ENCODE peak calls at places on chromosome 18, in four cellular contexts. L is H9, H is cardiac fibroblast, E is endodermal cell. P is an unnamed sample.

GRCh38 chr18:6044773-6045172 is 149.5 kb upstream of the TMEM200C start:
- DNase-seq in L (no peak), H (peak; percentile 29), E (no peak), P (no peak)

GRCh38 chr18:70621710-70622109 is 332.9 kb downstream of the SOCS6 start:
- DNase-seq in E (peak; percentile 64), H (no peak), L (peak; percentile 36), P (no peak)

GRCh38 chr18:32301976-32302743 is 112.3 kb downstream of the MEP1B start:
- DNase-seq in E (no peak), L (no peak), H (peak; percentile 79), P (no peak)

GRCh38 chr18:40932862-40933261 is 1022.2 kb upstream of the PIK3C3 start:
- DNase-seq in H (no peak), E (no peak), L (no peak), P (no peak)

GRCh38 chr18:31101148-31102019 is 837 bp downstream of the DSC2 start:
- DNase-seq in L (peak; percentile 80), H (peak; percentile 22), E (peak; percentile 92), P (peak; percentile 57)

GRCh38 chr18:59067873-59068272 is 71.8 kb upstream of the SEC11C start:
- DNase-seq in E (peak; percentile 67), H (peak; percentile 21), L (no peak), P (no peak)

GRCh38 chr18:21242141-21243040 is at the start of gene GREB1L:
- DNase-seq in H (peak; percentile 58), E (peak; percentile 89), L (peak; percentile 74), P (peak; percentile 74)

GRCh38 chr18:59957957-59958356 is 58.2 kb downstream of the PMAIP1 start:
- DNase-seq in H (peak; percentile 51), E (no peak), L (no peak), P (no peak)

GRCh38 chr18:61502472-61502871 is 169.2 kb downstream of the CDH20 start:
- DNase-seq in E (peak; percentile 81), L (peak; percentile 50), H (peak; percentile 79), P (peak; percentile 44)

GRCh38 chr18:77481541-77481940 is 231.9 kb downstream of the GALR1 start:
- DNase-seq in H (no peak), E (no peak), L (no peak), P (no peak)

GRCh38 chr18:3793545-3793944 is 343.6 kb downstream of the TGIF1 start:
- DNase-seq in L (no peak), E (no peak), H (peak; percentile 57), P (no peak)

GRCh38 chr18:31064130-31064529 is 21.6 kb upstream of the DSC3 start:
- DNase-seq in E (no peak), H (no peak), L (no peak), P (no peak)

GRCh38 chr18:23143059-23143831 is 8.0 kb downstream of the CABLES1 start:
- DNase-seq in H (peak; percentile 47), L (no peak), E (no peak), P (no peak)

GRCh38 chr18:38940475-38940862 is 1374.9 kb upstream of the CELF4 start:
- DNase-seq in H (no peak), L (no peak), E (no peak), P (no peak)

GRCh38 chr18:10410472-10411300 is 43.7 kb upstream of the APCDD1 start:
- DNase-seq in L (no peak), E (peak; percentile 59), H (no peak), P (no peak)

GRCh38 chr18:69612242-69612641 is 211.6 kb downstream of the DOK6 start:
- DNase-seq in E (no peak), H (no peak), L (no peak), P (no peak)

GRCh38 chr18:45106331-45106774 is 425.7 kb downstream of the SETBP1 start:
- DNase-seq in E (no peak), L (no peak), H (peak; percentile 50), P (no peak)

GRCh38 chr18:11951390-11951851 is 29.9 kb upstream of the IMPA2 start:
- DNase-seq in L (peak; percentile 52), H (peak; percentile 36), E (peak; percentile 79), P (no peak)

GRCh38 chr18:72867721-72868665 is at the start of gene NETO1:
- DNase-seq in L (peak; percentile 71), H (no peak), E (peak; percentile 85), P (peak; percentile 42)

GRCh38 chr18:58215005-58215404 is 171.0 kb downstream of the NEDD4L start:
- DNase-seq in L (no peak), H (no peak), E (no peak), P (no peak)

GRCh38 chr18:7002107-7002506 is 115.5 kb downstream of the LAMA1 start:
- DNase-seq in E (peak; percentile 75), L (peak; percentile 51), H (no peak), P (no peak)

GRCh38 chr18:77131100-77131651 is 1.4 kb downstream of the MBP start:
- DNase-seq in L (no peak), H (peak; percentile 64), E (no peak), P (no peak)

GRCh38 chr18:2825613-2826205 is 21.1 kb upstream of the EMILIN2 start:
- DNase-seq in E (no peak), H (peak; percentile 10), L (no peak), P (no peak)

GRCh38 chr18:45168883-45169585 is 446.2 kb upstream of the SLC14A2 start:
- DNase-seq in E (no peak), H (peak; percentile 85), L (no peak), P (no peak)

GRCh38 chr18:23183356-23184150 is 48.3 kb downstream of the CABLES1 start:
- DNase-seq in E (peak; percentile 38), L (no peak), H (peak; percentile 23), P (no peak)

GRCh38 chr18:58768293-58768974 is 96.2 kb upstream of the ZNF532 start:
- DNase-seq in H (peak; percentile 62), L (peak; percentile 86), E (peak; percentile 95), P (peak; percentile 71)

GRCh38 chr18:10065296-10065695 is 151.5 kb downstream of the VAPA start:
- DNase-seq in H (no peak), L (no peak), E (no peak), P (no peak)

GRCh38 chr18:22789600-22789999 is 143.5 kb upstream of the RBBP8 start:
- DNase-seq in E (no peak), H (no peak), L (no peak), P (no peak)

DNA sequence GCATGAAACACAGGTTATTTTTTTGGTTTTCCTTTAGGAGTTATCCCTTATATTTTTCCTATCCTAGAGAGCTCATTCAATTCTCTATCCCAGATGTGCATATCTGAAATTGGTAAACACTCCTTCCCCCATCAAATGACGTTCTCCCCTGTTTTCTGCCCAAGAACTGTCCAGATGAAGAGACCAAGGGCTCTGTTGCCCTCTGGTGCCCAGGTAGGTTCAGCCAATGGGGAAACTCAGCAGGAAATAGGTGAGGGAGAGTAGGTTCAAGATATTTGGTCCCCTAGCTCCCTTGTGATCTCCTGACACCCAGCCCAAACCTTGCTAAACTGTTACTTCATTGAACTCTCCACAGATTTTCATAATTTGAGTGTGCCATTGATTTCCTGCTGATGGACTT is 14.1 kb upstream of the INO80C start:
- DNase-seq in H (no peak), L (no peak), E (peak; percentile 43), P (no peak)
- TF ChIP-seq CTCF in H (no peak), L (peak; percentile 50), E (peak; percentile 58), P (no peak)

DNA sequence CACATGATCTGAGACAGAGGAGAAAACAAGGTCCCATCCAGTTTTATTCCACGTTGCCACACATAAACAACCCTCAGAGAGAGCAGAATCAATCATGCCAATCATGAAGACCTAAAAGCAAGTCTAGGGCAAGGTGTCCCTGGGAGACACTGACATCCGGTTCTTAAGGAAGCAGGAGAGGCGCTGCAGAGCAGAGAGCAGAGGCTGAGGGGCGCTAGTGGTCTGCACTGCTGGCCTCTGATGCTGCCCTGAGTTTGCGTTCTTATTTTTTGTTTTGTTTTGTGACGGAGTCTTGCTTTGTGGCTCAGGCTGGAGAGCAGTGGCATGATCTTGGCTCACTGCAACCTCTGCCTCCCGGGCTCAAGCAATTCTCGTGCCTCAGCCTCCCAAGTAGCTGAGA is 83.3 kb downstream of the SMIM21 start:
- DNase-seq in E (peak; percentile 68), L (peak; percentile 57), H (no peak), P (no peak)
- TF ChIP-seq CTCF in E (peak; percentile 63), L (peak; percentile 58), H (no peak), P (no peak)

GRCh38 chr18:34957119-34957863 is 83.9 kb upstream of the MAPRE2 start:
- DNase-seq in L (no peak), E (peak; percentile 38), H (peak; percentile 38), P (no peak)
- TF ChIP-seq CTCF in L (no peak), E (peak; percentile 39), H (no peak), P (no peak)

GRCh38 chr18:13621446-13621849 is 104.9 kb downstream of the FAM210A start:
- DNase-seq in L (no peak), H (no peak), E (no peak), P (no peak)
- TF ChIP-seq CTCF in L (no peak), H (no peak), E (no peak), P (no peak)

GRCh38 chr18:48639772-48640432 is 101.1 kb downstream of the CTIF start:
- DNase-seq in H (no peak), L (no peak), E (peak; percentile 73), P (no peak)

GRCh38 chr18:48642503-48642902 is 103.7 kb downstream of the CTIF start:
- DNase-seq in L (no peak), E (no peak), H (no peak), P (no peak)

GRCh38 chr18:48641981-48642380 is 103.2 kb downstream of the CTIF start:
- DNase-seq in H (no peak), L (no peak), E (no peak), P (no peak)

GRCh38 chr18:48638896-48639771 is 100.3 kb downstream of the CTIF start:
- DNase-seq in L (no peak), E (no peak), H (no peak), P (no peak)

DNA sequence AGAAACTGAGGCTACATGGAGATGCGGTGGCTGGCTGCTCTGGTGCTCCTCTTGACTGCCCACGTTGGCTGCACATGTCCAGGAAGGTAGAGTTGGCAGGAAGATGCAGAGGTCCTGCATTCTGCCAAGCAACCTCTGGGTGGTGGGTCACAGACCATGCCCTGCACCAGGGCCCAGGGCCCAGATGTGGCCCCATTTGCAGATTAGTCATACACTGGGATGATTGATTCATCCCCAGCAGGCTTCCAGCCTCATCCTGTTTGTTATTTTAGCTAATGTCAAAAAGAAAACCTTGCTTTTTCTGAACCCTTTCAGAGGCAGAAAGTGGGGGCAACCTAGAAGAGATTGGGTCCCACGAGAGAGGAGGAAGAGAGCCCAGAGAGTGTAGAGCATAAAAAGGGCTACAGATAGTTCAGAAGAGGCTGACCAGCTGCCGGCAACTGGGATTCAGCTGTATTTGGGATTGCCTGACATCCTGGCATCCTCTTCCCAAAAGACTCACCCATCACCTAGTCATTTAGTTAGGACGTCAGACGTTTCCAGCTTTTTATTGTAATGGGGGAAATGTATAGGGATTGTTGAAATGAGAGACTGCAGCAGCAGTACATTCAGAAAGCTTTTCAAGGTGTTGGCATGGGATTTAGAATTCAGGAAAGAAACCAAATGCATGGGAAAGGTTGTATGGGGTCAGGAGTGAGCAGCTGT is 101.9 kb downstream of the CTIF start:
- DNase-seq in E (no peak), H (no peak), L (no peak), P (no peak)
- TF ChIP-seq CTCF in E (no peak), H (no peak), L (no peak), P (no peak)

GRCh38 chr18:8069708-8070107 is 502.6 kb downstream of the PTPRM start:
- DNase-seq in E (no peak), L (no peak), H (no peak), P (no peak)

DNA sequence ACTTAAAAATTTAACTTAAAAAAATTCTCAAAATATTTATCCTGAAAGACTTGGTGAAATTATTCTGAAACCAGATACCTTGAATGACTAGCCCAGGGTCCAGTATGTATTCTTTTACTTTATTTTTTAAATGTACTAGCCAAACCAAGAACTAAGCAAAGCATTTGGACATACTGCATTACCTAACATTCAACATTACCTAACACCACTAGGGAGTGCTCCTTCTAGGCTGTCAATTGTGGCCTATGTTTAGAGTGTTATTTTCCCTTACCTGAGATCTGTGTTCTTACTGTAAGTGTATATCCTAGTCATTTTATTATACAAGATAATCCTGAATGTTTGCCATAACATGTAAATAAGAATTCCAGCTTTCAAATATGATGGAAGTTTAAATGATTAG is 496.6 kb downstream of the PTPRM start:
- DNase-seq in E (no peak), L (no peak), H (no peak), P (no peak)
- TF ChIP-seq CTCF in E (peak; percentile 60), L (peak; percentile 40), H (no peak), P (no peak)

P was measured in progenitor cell of endocrine pancreas.